ENCODE peak calls at places on chromosomes 6 and 20, in ten cellular contexts. S, K, T, F, O, A, G, J, V and B are unnamed samples. For H3K4me1, the result is how much of the 10 kb centered on the place peaks cover.

GRCh38 chr20:1469925-1470571 is 3.4 kb upstream of the NSFL1C start:
- DNase-seq in S (peak), K (peak), T (peak), F (peak), O (peak), A (peak), G (peak), J (peak), V (peak), B (peak)

GRCh38 chr20:60586417-60587105 is 628.3 kb downstream of the CDH26 start:
- DNase-seq in S (no peak), K (no peak), T (no peak), F (no peak), O (peak), A (no peak), G (no peak), J (no peak), V (peak), B (no peak)

GRCh38 chr20:60700728-60701127 is 551.3 kb upstream of the CDH4 start:
- DNase-seq in S (no peak), K (no peak), T (no peak), F (no peak), O (no peak), A (no peak), G (peak), J (no peak), V (no peak), B (no peak)

GRCh38 chr6:158322724-158323560 is 10.7 kb downstream of the TULP4 start:
- DNase-seq in S (peak), K (no peak), T (no peak), F (no peak), O (no peak), A (no peak), G (peak), J (no peak), V (no peak), B (peak)

GRCh38 chr6:118553132-118553531 is 5.0 kb downstream of the PLN start:
- DNase-seq in S (no peak), K (no peak), T (no peak), F (no peak), O (no peak), A (no peak), G (no peak), J (no peak), V (no peak), B (no peak)

GRCh38 chr6:138017156-138017757 is 90.0 kb downstream of the PERP start:
- DNase-seq in S (no peak), K (no peak), T (no peak), F (no peak), O (no peak), A (no peak), G (no peak), J (no peak), V (no peak), B (no peak)

GRCh38 chr20:34992751-34993417 is 37.2 kb downstream of the MYH7B start:
- DNase-seq in S (no peak), K (no peak), T (no peak), F (peak), O (no peak), A (no peak), G (no peak), J (no peak), V (no peak), B (no peak)

GRCh38 chr6:170150590-170150945 is 140.3 kb downstream of the DLL1 start:
- DNase-seq in S (no peak), K (no peak), T (peak), F (no peak), O (no peak), A (no peak), G (no peak), J (no peak), V (peak), B (no peak)

GRCh38 chr6:149830731-149831379 is 33.3 kb downstream of the LRP11 start:
- DNase-seq in S (no peak), K (no peak), T (no peak), F (no peak), O (no peak), A (no peak), G (peak), J (no peak), V (no peak), B (no peak)

GRCh38 chr6:170429457-170429856 is 122.9 kb downstream of the FAM120B start:
- DNase-seq in S (no peak), K (no peak), T (peak), F (no peak), O (peak), A (peak), G (no peak), J (no peak), V (no peak), B (no peak)

GRCh38 chr20:43681991-43682410 is 15.1 kb downstream of the MYBL2 start:
- DNase-seq in S (no peak), K (peak), T (no peak), F (no peak), O (no peak), A (no peak), G (no peak), J (peak), V (no peak), B (no peak)

GRCh38 chr20:19876828-19877227 is 118.8 kb downstream of the RIN2 start:
- DNase-seq in S (no peak), K (no peak), T (no peak), F (no peak), O (no peak), A (peak), G (no peak), J (no peak), V (no peak), B (no peak)

GRCh38 chr20:38221041-38221589 is 39.4 kb downstream of the KIAA1755 start:
- DNase-seq in S (peak), K (peak), T (peak), F (peak), O (peak), A (peak), G (peak), J (peak), V (peak), B (peak)
- TF ChIP-seq CTCF in S (peak), K (peak), T (peak), F (peak), O (peak), A (peak), G (peak), J (peak), V (peak), B (peak)

DNA sequence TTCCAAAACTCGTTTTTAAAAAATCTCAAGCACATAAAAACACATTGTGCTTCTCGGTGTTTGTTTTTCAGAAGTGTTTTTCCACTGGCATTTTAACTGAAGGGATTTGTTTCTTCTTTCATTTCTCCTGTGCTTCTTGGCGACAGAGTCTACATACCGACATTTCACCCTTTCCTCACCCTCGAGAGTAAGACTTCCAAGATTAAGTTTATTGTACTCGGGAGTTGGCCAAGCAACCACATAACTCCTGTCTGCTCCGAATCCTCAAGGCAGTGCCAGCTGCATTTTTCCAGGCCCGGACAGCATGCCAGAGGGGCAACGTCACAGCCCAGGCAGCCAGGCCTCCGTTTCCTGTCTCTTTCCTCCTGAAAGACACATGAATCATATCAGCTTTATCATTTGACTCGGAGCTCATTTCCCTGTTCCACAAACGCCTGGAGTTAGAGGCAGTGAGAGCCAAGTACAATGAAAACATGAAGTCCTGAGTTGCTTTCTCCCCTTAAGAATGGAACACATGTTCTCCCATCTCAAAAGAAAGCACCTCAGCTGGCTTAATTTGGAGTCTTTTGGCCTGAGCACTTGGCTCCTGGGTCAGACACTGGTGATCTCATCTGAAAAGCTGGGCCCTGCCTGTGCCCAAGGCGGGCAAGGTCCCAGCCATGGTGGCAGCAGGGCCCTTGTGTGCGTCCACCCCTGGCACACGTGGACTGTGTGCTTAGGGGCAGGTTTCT is 23.2 kb upstream of the FAM50B start:
- DNase-seq in S (peak), K (peak), T (no peak), F (peak), O (peak), A (no peak), G (peak), J (peak), V (peak), B (peak)
- H3K4me1 ChIP-seq in S (under half), K (under half), T (under half), F (under half), O (under half), A (under half), G (under half), J (under half), V (under half), B (under half)

GRCh38 chr6:166589334-166589731 is 2.9 kb upstream of the RAMACL start:
- DNase-seq in S (no peak), K (no peak), T (no peak), F (no peak), O (no peak), A (no peak), G (no peak), J (no peak), V (no peak), B (no peak)
- TF ChIP-seq CTCF in S (no peak), K (no peak), T (no peak), F (no peak), O (no peak), A (no peak), G (no peak), J (no peak), V (no peak), B (no peak)

GRCh38 chr6:33079575-33079974 is 3.8 kb downstream of the HLA-DPB1 start:
- DNase-seq in S (no peak), K (no peak), T (no peak), F (no peak), O (no peak), A (no peak), G (no peak), J (no peak), V (no peak), B (no peak)
- H3K4me1 ChIP-seq in S (under half), K (under half), T (under half), F (under half), O (under half), A (under half), G (under half), J (under half), V (under half), B (under half)

DNA sequence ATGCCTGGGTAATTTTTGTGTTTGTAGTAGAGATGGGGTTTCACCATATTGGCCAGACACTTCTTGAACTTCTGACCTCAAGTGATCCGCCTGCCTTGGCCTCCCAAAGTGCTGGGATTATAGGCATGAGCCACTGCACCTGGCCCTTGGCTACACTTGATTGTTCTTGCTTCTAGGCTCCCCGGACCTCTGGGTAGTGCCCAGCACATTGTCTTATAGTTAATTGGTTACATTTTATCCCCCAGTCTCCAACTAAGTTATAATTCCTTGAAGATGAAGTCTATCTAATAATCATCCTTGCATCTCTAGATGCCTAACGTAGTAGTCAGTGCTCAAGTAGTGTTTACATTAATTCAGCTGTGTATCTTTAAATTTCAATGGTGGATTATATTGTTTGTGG is 11.8 kb downstream of the SMPDL3A start:
- DNase-seq in S (no peak), K (no peak), T (no peak), F (no peak), O (no peak), A (no peak), G (no peak), J (no peak), V (no peak), B (no peak)
- TF ChIP-seq CTCF in S (no peak), K (no peak), T (no peak), F (no peak), O (no peak), A (no peak), G (no peak), J (no peak), V (no peak), B (no peak)

DNA sequence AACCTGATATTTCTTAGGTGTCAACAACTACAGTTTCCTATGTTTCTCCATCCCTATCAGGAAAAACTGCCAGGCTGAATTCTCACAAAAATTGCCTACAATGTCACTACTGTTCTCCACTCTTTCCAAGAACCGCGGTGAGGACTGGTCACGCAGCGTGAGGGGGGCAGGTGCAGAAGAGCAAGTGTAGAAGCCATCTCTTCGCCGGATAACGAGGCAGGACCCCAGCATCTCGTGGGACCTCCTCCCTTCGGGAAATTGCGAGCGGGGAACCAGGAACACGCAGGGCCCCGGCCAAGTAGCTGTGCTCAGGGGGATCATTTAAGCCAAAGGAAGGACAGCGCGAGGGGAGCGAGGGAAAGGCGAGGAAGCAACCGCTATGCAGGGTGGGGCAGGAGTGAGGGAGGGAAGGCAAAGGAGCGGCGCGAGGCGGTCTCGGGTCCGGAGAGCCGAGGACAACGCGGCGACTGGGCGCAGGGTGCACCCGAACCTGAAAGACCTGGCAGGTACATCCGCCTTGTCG is 593 bp downstream of the APMAP start:
- DNase-seq in S (peak), K (no peak), T (no peak), F (no peak), O (no peak), A (peak), G (peak), J (no peak), V (no peak), B (no peak)
- H3K4me1 ChIP-seq in S (under half), K (under half), T (under half), F (under half), O (under half), A (under half), G (under half), J (under half), V (half or more), B (under half)

GRCh38 chr6:30490031-30490876 is 945 bp downstream of the HLA-E start:
- DNase-seq in S (peak), K (peak), T (peak), F (peak), O (peak), A (peak), G (peak), J (peak), V (peak), B (peak)
- TF ChIP-seq CTCF in S (peak), K (no peak), T (no peak), F (no peak), O (no peak), A (no peak), G (no peak), J (no peak), V (no peak), B (peak)

GRCh38 chr6:129284225-129284624 is 401.3 kb downstream of the LAMA2 start:
- DNase-seq in S (no peak), K (no peak), T (no peak), F (no peak), O (no peak), A (no peak), G (no peak), J (no peak), V (no peak), B (no peak)
- H3K4me1 ChIP-seq in S (under half), K (under half), T (under half), F (under half), O (under half), A (under half), G (under half), J (under half), V (half or more), B (under half)

GRCh38 chr6:2037230-2037926 is 208.0 kb downstream of the GMDS start:
- DNase-seq in S (peak), K (no peak), T (peak), F (no peak), O (no peak), A (peak), G (peak), J (no peak), V (no peak), B (peak)
- TF ChIP-seq CTCF in S (peak), K (no peak), T (peak), F (no peak), O (no peak), A (peak), G (peak), J (no peak), V (peak), B (peak)